ENCODE peak calls at places on chromosome 4, in five cellular contexts. H is ovary, C is HCT116, O is adrenal gland, W is prostate gland. M is an unnamed sample.

GRCh38 chr4:155392486-155393184 is 15.9 kb upstream of the MAP9 start:
- DNase-seq in H (no peak), O (no peak), W (no peak), C (peak), M (no peak)

GRCh38 chr4:145920205-145920604 is 18.4 kb downstream of the ZNF827 start:
- DNase-seq in C (no peak), W (no peak), H (no peak), O (peak), M (no peak)

GRCh38 chr4:20506827-20507226 is 193.4 kb upstream of the PACRGL start:
- DNase-seq in H (no peak), W (no peak), O (no peak), C (no peak), M (no peak)

GRCh38 chr4:536351-536972 is 37.5 kb downstream of the PIGG start:
- DNase-seq in C (no peak), O (no peak), W (no peak), H (no peak), M (no peak)

GRCh38 chr4:88185916-88186315 is 27.5 kb upstream of the ABCG2 start:
- DNase-seq in O (no peak), H (no peak), W (no peak), C (no peak), M (no peak)

GRCh38 chr4:105896984-105897760 is 1.9 kb downstream of the NPNT start:
- DNase-seq in O (no peak), W (no peak), C (no peak), H (no peak), M (no peak)

GRCh38 chr4:182504440-182504839 is 261.2 kb downstream of the TENM3 start:
- DNase-seq in H (no peak), C (no peak), O (no peak), W (no peak), M (no peak)

GRCh38 chr4:159765402-159765801 is 662.5 kb downstream of the RAPGEF2 start:
- DNase-seq in W (no peak), C (no peak), O (no peak), H (no peak), M (no peak)

GRCh38 chr4:124325676-124326075 is 386.9 kb downstream of the ANKRD50 start:
- DNase-seq in O (no peak), C (no peak), H (no peak), W (no peak), M (no peak)

GRCh38 chr4:97987019-97987648 is 156.1 kb downstream of the STPG2 start:
- DNase-seq in O (no peak), W (no peak), C (peak), H (no peak), M (no peak)

GRCh38 chr4:168694669-168695068 is 197.8 kb downstream of the PALLD start:
- DNase-seq in C (no peak), W (peak), H (no peak), O (no peak), M (no peak)

GRCh38 chr4:122576261-122577188 is 44.3 kb downstream of the IL21 start:
- DNase-seq in H (no peak), W (peak), O (no peak), C (peak), M (no peak)

DNA sequence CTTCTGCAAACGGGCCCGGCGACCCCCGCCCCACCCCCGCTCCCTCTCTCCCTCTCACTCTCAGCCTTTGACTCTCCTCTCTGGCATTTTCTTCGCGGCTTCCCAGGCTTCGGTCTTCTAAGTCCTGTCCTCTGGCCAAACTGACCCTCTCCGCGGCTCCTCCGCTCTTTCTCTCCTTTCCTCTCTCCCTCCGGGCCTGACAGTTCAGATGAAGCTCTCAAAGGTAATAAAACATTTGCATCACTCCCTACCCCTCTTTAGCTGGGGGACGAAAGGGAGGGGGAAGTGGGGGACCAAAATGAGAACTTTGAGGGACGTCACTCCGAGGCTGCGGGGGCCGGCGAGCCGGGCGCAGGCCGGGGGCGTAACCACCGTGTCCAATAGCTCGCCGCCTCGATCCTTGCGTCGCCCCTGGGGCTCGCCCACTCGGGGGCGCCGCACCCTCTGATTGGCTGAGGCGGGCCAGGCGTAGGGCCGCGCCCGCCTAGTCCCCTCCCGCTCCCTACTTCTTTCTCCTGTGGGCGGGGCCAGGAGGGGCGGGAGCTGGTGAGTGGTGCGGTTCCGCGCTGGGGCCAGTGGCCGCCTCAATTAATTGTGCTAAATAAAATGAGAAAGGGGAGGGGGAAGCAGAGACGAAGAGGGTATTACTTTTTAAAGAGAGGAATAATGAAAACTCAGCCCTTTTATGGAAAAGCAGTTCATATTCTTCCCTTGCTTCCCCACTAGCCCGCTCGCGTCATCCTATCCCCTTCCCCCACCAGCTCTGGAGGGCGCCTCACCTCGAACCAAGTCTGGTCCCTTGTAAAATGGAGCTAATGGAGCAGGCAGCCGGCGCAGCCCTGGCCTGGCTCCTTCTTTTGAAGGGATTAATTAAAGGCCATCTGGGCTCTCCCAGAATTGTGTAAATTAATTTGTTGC is at the start of gene NKX6-1:
- DNase-seq in W (no peak), C (peak), O (peak), H (peak), M (peak)
- TF ChIP-seq POLR2A in W (no peak), C (no peak), O (no peak), H (no peak), M (no peak)

GRCh38 chr4:48339642-48340041 is 1.7 kb upstream of the SLAIN2 start:
- DNase-seq in C (no peak), W (no peak), H (no peak), O (no peak), M (no peak)
- H3K4me3 ChIP-seq in C (no peak), W (no peak), H (no peak), O (no peak), M (no peak)

DNA sequence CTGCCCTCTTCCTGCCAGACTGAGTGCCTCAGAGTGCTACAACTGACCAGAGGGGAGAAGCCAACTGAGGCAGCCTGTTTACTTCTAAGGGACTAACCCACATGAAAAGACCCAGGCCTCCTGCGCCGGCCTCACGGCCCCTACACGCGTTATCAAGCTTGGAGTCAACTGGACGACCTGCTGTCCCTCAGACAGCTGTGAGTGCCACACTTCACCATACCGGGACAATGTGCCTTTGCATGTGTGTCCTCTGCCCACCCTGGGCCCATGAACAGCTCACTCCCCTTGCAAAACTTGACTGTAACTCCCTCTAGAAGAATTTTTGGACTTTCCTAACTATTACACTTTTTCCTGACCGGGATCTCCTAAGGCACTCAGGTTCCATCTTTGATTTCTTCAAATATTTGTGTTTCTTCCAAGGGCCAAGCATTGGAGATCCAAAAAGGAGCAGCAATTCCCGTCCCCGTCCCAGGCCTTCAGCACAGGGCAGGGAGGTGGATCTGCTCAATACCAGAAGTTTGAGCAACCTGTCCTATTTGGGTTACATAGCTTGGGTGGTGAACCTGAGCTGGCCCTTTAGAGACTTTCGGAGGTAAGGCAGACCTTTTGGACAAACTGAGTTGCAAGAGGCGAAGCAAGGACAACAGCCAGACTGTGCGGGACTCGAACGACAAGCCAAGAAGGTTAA is 1.7 kb downstream of the NOP14 start:
- DNase-seq in C (no peak), H (no peak), O (no peak), W (no peak), M (peak)
- TF ChIP-seq POLR2A in C (no peak), H (no peak), O (no peak), W (no peak), M (no peak)

DNA sequence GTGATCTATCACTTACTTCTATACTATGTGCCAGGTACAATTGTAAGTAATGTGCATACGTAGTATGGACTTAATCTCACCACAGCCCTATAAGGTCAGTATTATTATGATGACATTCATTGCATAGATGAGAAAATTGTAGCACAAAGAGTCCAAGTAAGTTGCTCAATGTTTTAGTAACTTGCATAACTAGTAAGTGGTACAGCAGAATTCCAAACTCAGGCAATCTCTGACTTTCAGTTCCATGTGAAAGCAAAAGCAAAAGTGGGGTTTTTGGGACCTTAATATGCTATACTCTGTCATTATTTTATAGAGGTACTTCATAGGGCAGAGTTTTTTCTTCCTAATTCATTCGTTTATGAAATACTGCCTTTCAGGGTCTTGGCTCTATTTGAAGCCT is 188.8 kb upstream of the VEGFC start:
- DNase-seq in O (no peak), W (no peak), C (no peak), H (no peak), M (no peak)
- H3K4me3 ChIP-seq in O (no peak), W (no peak), C (no peak), H (no peak), M (no peak)

GRCh38 chr4:128060130-128060619 is 937 bp upstream of the LARP1B start:
- DNase-seq in W (no peak), O (no peak), C (no peak), H (no peak), M (no peak)

GRCh38 chr4:128060620-128061565 is at the start of gene LARP1B:
- DNase-seq in C (peak), H (peak), W (peak), O (peak), M (peak)

GRCh38 chr4:128056396-128056795 is 4.7 kb upstream of the LARP1B start:
- DNase-seq in O (no peak), W (no peak), H (no peak), C (no peak), M (no peak)

DNA sequence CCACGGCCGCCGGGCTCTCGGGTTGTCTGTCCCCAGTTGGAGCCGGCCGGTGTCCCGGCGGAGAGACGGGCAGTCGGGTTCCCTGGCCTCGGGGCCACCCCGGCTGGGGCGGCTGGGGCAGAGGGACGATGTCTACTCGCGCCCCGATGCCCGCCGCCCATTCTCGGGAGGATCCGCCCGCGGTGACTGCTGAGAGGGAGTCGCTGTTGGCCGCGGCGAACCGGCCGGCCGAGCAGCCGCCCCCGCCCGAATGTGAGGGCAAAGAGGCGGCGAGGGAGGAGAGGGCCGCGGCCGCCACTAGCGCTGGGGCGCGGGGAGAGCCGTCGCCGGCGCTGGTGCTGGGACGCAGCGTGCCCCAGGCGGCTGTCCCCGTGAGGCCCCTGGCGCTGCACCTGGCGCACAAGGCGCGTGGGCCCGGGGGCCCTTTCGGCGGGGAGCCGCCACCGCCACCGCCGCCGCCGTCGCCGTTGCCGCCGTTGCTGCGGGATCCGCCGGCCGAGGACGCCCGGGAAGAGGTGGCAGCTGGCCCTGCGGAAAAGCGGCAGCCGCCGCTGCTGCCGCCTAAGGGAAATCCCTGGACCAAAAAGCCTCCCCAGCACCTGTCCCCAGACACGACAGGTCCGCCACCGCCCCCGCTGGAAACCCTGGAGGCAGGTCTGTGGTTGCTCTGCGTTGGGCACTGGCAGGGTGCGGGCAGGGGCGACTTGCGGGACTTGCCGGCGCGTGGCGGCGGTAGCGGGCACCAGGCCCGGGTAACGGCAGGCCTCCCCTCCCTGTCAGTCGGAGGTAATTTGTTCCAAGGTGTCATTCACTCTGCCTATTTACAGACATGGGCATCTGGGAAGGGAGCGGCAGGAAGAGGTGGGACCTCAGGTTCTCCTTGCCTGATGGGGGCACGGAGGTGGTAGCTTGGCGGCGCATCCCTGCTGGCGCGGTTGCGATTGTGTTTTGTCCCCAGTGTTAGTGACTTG is 739 bp downstream of the LARP1B start:
- DNase-seq in H (peak), C (peak), O (peak), W (peak), M (peak)
- TF ChIP-seq POLR2A in H (no peak), C (no peak), O (peak), W (peak), M (no peak)

GRCh38 chr4:185398618-185399017 is 2.0 kb downstream of the ANKRD37 start:
- DNase-seq in H (no peak), W (no peak), O (no peak), C (no peak), M (no peak)
- H3K4me3 ChIP-seq in H (no peak), W (no peak), O (no peak), C (no peak), M (no peak)

GRCh38 chr4:149321438-149321837 is 494.2 kb downstream of the IQCM start:
- DNase-seq in W (no peak), O (no peak), H (no peak), C (no peak), M (no peak)
- TF ChIP-seq POLR2A in W (no peak), O (no peak), H (no peak), C (no peak), M (no peak)